ENCODE peak calls at places on chromosome 9, in nine cellular contexts. V, R, K, G, Q, Z, W, I and E are unnamed samples.

GRCh38 chr9:130325921-130326320 is 60.4 kb downstream of the HMCN2 start:
- DNase-seq in Q (no peak), W (no peak), I (no peak), Z (no peak), K (no peak), G (no peak), V (no peak), R (peak; percentile 33), E (no peak)

GRCh38 chr9:113675475-113675941 is 200.6 kb upstream of the ZNF618 start:
- DNase-seq in Q (no peak), W (no peak), V (peak; percentile 83), K (peak; percentile 95), R (no peak), G (no peak), Z (peak; percentile 39), I (peak; percentile 81), E (peak; percentile 96)

GRCh38 chr9:114002271-114002985 is 75.7 kb downstream of the AMBP start:
- DNase-seq in W (no peak), Q (no peak), Z (no peak), I (no peak), R (no peak), G (peak; percentile 35), K (no peak), V (no peak), E (no peak)

GRCh38 chr9:18474778-18475177 is 825 bp downstream of the ADAMTSL1 start:
- DNase-seq in I (no peak), V (peak; percentile 60), Q (no peak), W (no peak), G (no peak), K (peak; percentile 78), Z (no peak), R (no peak), E (no peak)

GRCh38 chr9:37410969-37411785 is 11.3 kb upstream of the GRHPR start:
- DNase-seq in W (no peak), I (no peak), R (no peak), K (no peak), Z (no peak), V (no peak), Q (no peak), G (no peak), E (no peak)

GRCh38 chr9:3434594-3434993 is 91.2 kb downstream of the RFX3 start:
- DNase-seq in Q (peak; percentile 21), V (no peak), I (no peak), R (no peak), W (no peak), G (no peak), Z (no peak), K (peak; percentile 93), E (peak; percentile 46)

GRCh38 chr9:5392285-5392684 is 45.4 kb downstream of the PLGRKT start:
- DNase-seq in K (peak; percentile 1), W (no peak), R (no peak), Q (no peak), G (no peak), Z (no peak), I (no peak), V (no peak), E (peak; percentile 37)

GRCh38 chr9:4375424-4376195 is 75.7 kb upstream of the GLIS3 start:
- DNase-seq in W (no peak), R (no peak), Q (peak; percentile 56), Z (no peak), K (peak; percentile 67), I (no peak), V (peak; percentile 69), G (no peak), E (peak; percentile 76)

GRCh38 chr9:120890415-120891254 is 13.6 kb upstream of the PHF19 start:
- DNase-seq in K (peak; percentile 40), G (peak; percentile 75), Z (no peak), R (no peak), I (peak; percentile 57), Q (no peak), W (no peak), V (no peak), E (no peak)

GRCh38 chr9:110432253-110432652 is 94.6 kb upstream of the TXNDC8 start:
- DNase-seq in W (no peak), Q (no peak), R (no peak), G (no peak), Z (no peak), K (peak; percentile 8), V (no peak), I (no peak), E (no peak)

GRCh38 chr9:105067895-105068580 is 140.1 kb upstream of the ABCA1 start:
- DNase-seq in W (no peak), V (peak; percentile 39), Z (no peak), R (no peak), Q (no peak), G (no peak), I (no peak), K (peak; percentile 39), E (no peak)

GRCh38 chr9:90432951-90433350 is 209.7 kb downstream of the DIRAS2 start:
- DNase-seq in K (no peak), Z (no peak), V (no peak), R (no peak), W (no peak), G (no peak), Q (peak; percentile 29), I (no peak), E (no peak)

GRCh38 chr9:126756876-126757415 is 47.9 kb upstream of the ZBTB43 start:
- DNase-seq in W (no peak), Q (no peak), K (no peak), G (no peak), V (no peak), I (no peak), R (no peak), Z (no peak), E (no peak)

GRCh38 chr9:121735065-121735791 is 83.8 kb downstream of the DAB2IP start:
- DNase-seq in W (no peak), G (no peak), V (peak; percentile 11), Q (peak; percentile 50), R (no peak), I (no peak), K (peak; percentile 69), Z (no peak), E (no peak)

GRCh38 chr9:18747590-18747989 is 273.6 kb downstream of the ADAMTSL1 start:
- DNase-seq in Z (no peak), G (no peak), R (no peak), V (no peak), I (no peak), W (no peak), Q (no peak), K (peak; percentile 26), E (no peak)

GRCh38 chr9:77980622-77981021 is 51.0 kb downstream of the GNAQ start:
- DNase-seq in Z (no peak), I (no peak), Q (no peak), V (no peak), W (no peak), R (no peak), G (no peak), K (peak; percentile 64), E (no peak)

GRCh38 chr9:115999498-115999897 is 154.1 kb upstream of the PAPPA start:
- DNase-seq in K (peak; percentile 51), I (no peak), G (no peak), Q (no peak), R (no peak), W (no peak), V (peak; percentile 81), Z (no peak), E (peak; percentile 59)

GRCh38 chr9:35650341-35651158 is at the start of gene SIT1:
- DNase-seq in V (no peak), K (no peak), W (no peak), Z (no peak), I (no peak), Q (no peak), G (peak; percentile 69), R (peak; percentile 50), E (no peak)

GRCh38 chr9:35649431-35650340 is 1.0 kb downstream of the SIT1 start:
- DNase-seq in I (peak; percentile 68), V (no peak), W (no peak), K (no peak), Z (no peak), G (peak; percentile 72), Q (no peak), R (peak; percentile 84), E (no peak)

GRCh38 chr9:35645736-35646582 is 4.8 kb downstream of the SIT1 start:
- DNase-seq in Q (peak; percentile 83), V (peak; percentile 36), R (no peak), K (no peak), G (no peak), Z (peak; percentile 60), W (peak; percentile 74), I (peak; percentile 29), E (peak; percentile 80)

GRCh38 chr9:35643046-35643445 is 7.7 kb downstream of the SIT1 start:
- DNase-seq in V (no peak), R (peak; percentile 16), Q (no peak), K (no peak), I (no peak), G (no peak), W (no peak), Z (no peak), E (no peak)

DNA sequence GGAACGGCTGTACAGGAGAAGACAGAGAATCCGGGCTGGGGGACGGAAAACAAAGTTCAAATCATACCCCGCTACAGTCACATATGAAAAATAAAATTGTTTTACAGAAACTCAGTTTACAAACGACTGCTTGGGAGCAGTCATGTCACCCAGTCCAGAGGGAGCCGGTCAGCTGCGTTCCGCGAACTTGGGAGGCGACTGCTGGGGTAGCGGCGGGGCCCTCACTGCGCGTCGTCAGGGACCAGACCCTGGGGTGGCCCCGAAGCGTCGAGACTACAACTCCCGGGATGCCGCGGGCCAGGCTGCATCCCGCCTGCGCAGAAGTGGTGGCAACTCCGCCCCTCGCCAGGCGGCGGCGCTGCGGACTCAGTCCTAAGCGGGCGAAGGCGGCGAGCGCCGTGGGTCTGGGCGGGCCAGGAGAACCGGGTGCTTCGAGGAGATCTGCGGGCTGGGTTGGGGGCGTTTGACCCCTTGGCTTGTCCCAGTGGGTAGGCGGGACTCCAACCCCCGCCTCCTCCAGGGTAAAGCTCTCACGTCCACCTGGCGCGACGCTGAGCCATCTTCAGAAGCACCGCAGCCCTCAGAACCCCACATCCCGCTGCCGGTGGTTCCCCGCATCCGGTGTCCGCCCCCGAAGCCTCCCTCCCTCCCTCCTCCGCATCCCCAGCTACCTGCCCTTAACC is 4.0 kb downstream of the SIT1 start:
- DNase-seq in R (peak; percentile 99), G (peak; percentile 95), W (peak; percentile 98), V (peak; percentile 87), Q (peak; percentile 97), I (peak; percentile 94), K (peak; percentile 88), Z (peak; percentile 94), E (peak; percentile 81)
- H3K4me1 ChIP-seq in R (peaks cover 21% of the 10 kb centered on the region), G (peaks cover 55% of the 10 kb centered on the region), W (peaks cover 18% of the 10 kb centered on the region), V (peaks cover 5% of the 10 kb centered on the region), Q (peaks cover 14% of the 10 kb centered on the region), I (peaks cover 21% of the 10 kb centered on the region), K (peaks cover 2% of the 10 kb centered on the region), Z (no peaks in the 10 kb centered on the region), E (no peaks in the 10 kb centered on the region)

GRCh38 chr9:35553670-35554543 is 51.2 kb upstream of the TESK1 start:
- DNase-seq in K (peak; percentile 84), G (no peak), V (peak; percentile 79), Q (peak; percentile 86), Z (peak; percentile 73), I (peak; percentile 83), W (no peak), R (no peak), E (no peak)
- H3K27ac ChIP-seq in K (no peak overlapping the region), G (no peak overlapping the region), V (no peak overlapping the region), Q (peak overlapping the region; percentile 37), Z (peak overlapping the region; percentile 51), I (peak overlapping the region; percentile 77), W (peak overlapping the region; percentile 14), R (no peak overlapping the region), E (no peak overlapping the region)

GRCh38 chr9:136537411-136537810 is 8.4 kb downstream of the NOTCH1 start:
- DNase-seq in K (no peak), G (no peak), I (no peak), Z (no peak), V (no peak), W (no peak), Q (no peak), R (no peak), E (no peak)
- H3K4me1 ChIP-seq in K (peaks cover 4% of the 10 kb centered on the region), G (peaks cover 83% of the 10 kb centered on the region), I (peaks cover 68% of the 10 kb centered on the region), Z (peaks cover 10% of the 10 kb centered on the region), V (peaks cover 18% of the 10 kb centered on the region), W (peaks cover 78% of the 10 kb centered on the region), Q (no peaks in the 10 kb centered on the region), R (peaks cover 93% of the 10 kb centered on the region), E (peaks cover 16% of the 10 kb centered on the region)

GRCh38 chr9:86575825-86576488 is 221.7 kb upstream of the TUT7 start:
- DNase-seq in W (no peak), I (no peak), V (no peak), Z (no peak), R (no peak), K (no peak), G (no peak), Q (no peak), E (no peak)
- H3K27ac ChIP-seq in W (no peak overlapping the region), I (no peak overlapping the region), V (no peak overlapping the region), Z (no peak overlapping the region), R (no peak overlapping the region), K (no peak overlapping the region), G (no peak overlapping the region), Q (no peak overlapping the region), E (no peak overlapping the region)